ENCODE peak calls at places on chromosome 20, in ten cellular contexts. O, L, D, S, G, B, C, X, U and R are unnamed samples.

GRCh38 chr20:33359399-33360261 is 41.7 kb downstream of the CDK5RAP1 start:
- DNase-seq in O (no peak), L (no peak), D (no peak), S (no peak), G (no peak), B (no peak), C (no peak), X (no peak), U (no peak), R (no peak)

GRCh38 chr20:13771853-13772453 is 12.8 kb downstream of the ESF1 start:
- DNase-seq in O (no peak), L (no peak), D (no peak), S (no peak), G (no peak), B (peak; percentile 66), C (peak; percentile 17), X (peak; percentile 49), U (no peak), R (peak; percentile 28)

GRCh38 chr20:35828434-35828833 is 56.6 kb downstream of the PHF20 start:
- DNase-seq in O (no peak), L (no peak), D (peak; percentile 70), S (no peak), G (no peak), B (no peak), C (no peak), X (no peak), U (peak; percentile 52), R (no peak)

GRCh38 chr20:54132612-54133433 is 41.0 kb downstream of the CYP24A1 start:
- DNase-seq in O (no peak), L (no peak), D (peak; percentile 97), S (no peak), G (no peak), B (peak; percentile 8), C (peak; percentile 99), X (no peak), U (no peak), R (peak; percentile 100)

GRCh38 chr20:4161447-4162251 is 146.3 kb upstream of the RNF24 start:
- DNase-seq in O (peak; percentile 78), L (no peak), D (no peak), S (no peak), G (peak; percentile 27), B (no peak), C (peak; percentile 60), X (no peak), U (peak; percentile 89), R (peak; percentile 25)

GRCh38 chr20:9287062-9287461 is 218.2 kb downstream of the PLCB4 start:
- DNase-seq in O (no peak), L (no peak), D (no peak), S (no peak), G (no peak), B (no peak), C (no peak), X (no peak), U (no peak), R (no peak)

GRCh38 chr20:1377984-1378742 is 14.7 kb downstream of the FKBP1A start:
- DNase-seq in O (no peak), L (no peak), D (peak; percentile 42), S (no peak), G (no peak), B (no peak), C (peak; percentile 83), X (no peak), U (no peak), R (peak; percentile 48)

GRCh38 chr20:52154575-52154974 is 37.0 kb downstream of the ZFP64 start:
- DNase-seq in O (no peak), L (no peak), D (no peak), S (no peak), G (no peak), B (no peak), C (no peak), X (no peak), U (no peak), R (no peak)

GRCh38 chr20:32037929-32038328 is 14.1 kb upstream of the HCK start:
- DNase-seq in O (no peak), L (no peak), D (peak; percentile 66), S (no peak), G (no peak), B (no peak), C (no peak), X (peak; percentile 50), U (no peak), R (no peak)

GRCh38 chr20:50368813-50369224 is 141.4 kb upstream of the PTPN1 start:
- DNase-seq in O (no peak), L (no peak), D (peak; percentile 44), S (no peak), G (no peak), B (no peak), C (no peak), X (no peak), U (no peak), R (peak; percentile 80)